ENCODE peak calls at places on chromosomes 2 and 18, in seven cellular contexts. I is activated CD8-positive, alpha-beta T cell treated with anti-CD3 and anti-CD28 coated beads, Interleukin-2, amount 10 ng/mL, durations not matched to agents 7 days and 5 days; H is H54; Y is neural crest cell; F is neural progenitor cell; Z is head of caudate nucleus; P is IMR-90. O is an unnamed sample.

GRCh38 chr2:203798296-203799157 is 69.0 kb upstream of the CTLA4 start:
- DNase-seq in P (no peak), Z (no peak), F (no peak), H (no peak), Y (no peak), I (no peak), O (no peak)

GRCh38 chr2:37283207-37283606 is 41.4 kb downstream of the PRKD3 start:
- DNase-seq in I (no peak), P (peak; percentile 93), Y (no peak), H (peak; percentile 27), Z (no peak), F (no peak), O (no peak)

GRCh38 chr2:190896477-190896876 is 15.9 kb downstream of the GLS start:
- DNase-seq in P (no peak), Y (no peak), F (no peak), Z (no peak), H (no peak), I (no peak), O (no peak)

GRCh38 chr2:33421820-33422219 is 54.6 kb upstream of the RASGRP3 start:
- DNase-seq in P (no peak), H (no peak), Y (no peak), F (no peak), I (no peak), Z (no peak), O (no peak)

GRCh38 chr18:11500153-11501122 is 109.0 kb upstream of the SLC35G4 start:
- DNase-seq in H (peak; percentile 63), Y (peak; percentile 12), P (peak; percentile 98), I (no peak), Z (no peak), F (no peak), O (no peak)

GRCh38 chr2:94759211-94759610 is 112.0 kb upstream of the TEKT4 start:
- DNase-seq in I (peak; percentile 37), Z (no peak), F (no peak), H (no peak), Y (no peak), P (no peak), O (no peak)

GRCh38 chr2:137031731-137032130 is 266.4 kb downstream of the THSD7B start:
- DNase-seq in P (no peak), H (no peak), I (no peak), Y (no peak), Z (no peak), F (no peak), O (no peak)

GRCh38 chr2:220707261-220707660 is 864.8 kb downstream of the EPHA4 start:
- DNase-seq in P (no peak), F (no peak), Y (no peak), I (no peak), H (no peak), Z (no peak), O (no peak)

GRCh38 chr18:23719634-23720201 is 30.5 kb downstream of the LAMA3 start:
- DNase-seq in Y (no peak), H (peak; percentile 54), I (peak; percentile 12), P (peak; percentile 98), F (no peak), Z (no peak), O (no peak)

GRCh38 chr18:74084184-74084583 is 63.5 kb downstream of the FBXO15 start:
- DNase-seq in I (no peak), Z (no peak), P (no peak), F (no peak), H (no peak), Y (no peak), O (no peak)